ENCODE peak calls at places on chromosome 15, in four cellular contexts. A is HFFc6, C is NCI-H524 treated with DMSO at 0.1 percent for 48 hours, P is cerebellar cortex. T is an unnamed sample.

GRCh38 chr15:90266485-90266884 is 1.0 kb downstream of the NGRN start:
- DNase-seq in A (peak; percentile 9), P (no peak), C (no peak), T (no peak)

GRCh38 chr15:78739206-78739605 is 72.1 kb downstream of the ADAMTS7 start:
- DNase-seq in A (no peak), P (no peak), C (no peak), T (no peak)

GRCh38 chr15:81274932-81275341 is 49.0 kb downstream of the STARD5 start:
- DNase-seq in A (peak; percentile 70), P (peak; percentile 90), C (peak; percentile 63), T (peak; percentile 76)

GRCh38 chr15:101499863-101500713 is 10.6 kb upstream of the PCSK6 start:
- DNase-seq in P (no peak), A (no peak), C (peak; percentile 68), T (no peak)

GRCh38 chr15:81516012-81516411 is 142.0 kb upstream of the TMC3 start:
- DNase-seq in P (no peak), A (no peak), C (no peak), T (no peak)

GRCh38 chr15:44327578-44327977 is 39.1 kb downstream of the GOLM2 start:
- DNase-seq in P (no peak), C (no peak), A (no peak), T (no peak)

GRCh38 chr15:51697150-51697549 is 15.8 kb downstream of the SCG3 start:
- DNase-seq in P (no peak), C (no peak), A (no peak), T (no peak)

GRCh38 chr15:40112789-40113188 is 4.1 kb upstream of the BMF start:
- DNase-seq in A (no peak), C (no peak), P (no peak), T (no peak)

GRCh38 chr15:44157679-44158078 is 37.4 kb downstream of the FRMD5 start:
- DNase-seq in A (peak; percentile 83), C (no peak), P (no peak), T (peak; percentile 90)

GRCh38 chr15:99486371-99487336 is 79.1 kb upstream of the MEF2A start:
- DNase-seq in C (peak; percentile 69), A (peak; percentile 25), P (peak; percentile 72), T (peak; percentile 29)

GRCh38 chr15:89885611-89886010 is 8.2 kb downstream of the AP3S2 start:
- DNase-seq in A (peak; percentile 4), C (no peak), P (no peak), T (no peak)

GRCh38 chr15:85588657-85589056 is 206.1 kb downstream of the KLHL25 start:
- DNase-seq in A (no peak), P (no peak), C (peak; percentile 73), T (peak; percentile 76)

GRCh38 chr15:57158997-57159668 is 217.2 kb upstream of the CGNL1 start:
- DNase-seq in A (no peak), P (no peak), C (no peak), T (no peak)

GRCh38 chr15:38072507-38073277 is 138.3 kb downstream of the TMCO5A start:
- DNase-seq in A (peak; percentile 65), C (peak; percentile 61), P (peak; percentile 74), T (no peak)

GRCh38 chr15:57769266-57769665 is 62.8 kb downstream of the POLR2M start:
- DNase-seq in C (no peak), A (peak; percentile 86), P (no peak), T (no peak)

GRCh38 chr15:84871428-84871985 is 13.0 kb upstream of the SLC28A1 start:
- DNase-seq in P (no peak), C (no peak), A (no peak), T (no peak)

GRCh38 chr15:98658831-98659699 is 10.7 kb downstream of the IGF1R start:
- DNase-seq in C (no peak), A (peak; percentile 46), P (peak; percentile 80), T (peak; percentile 65)

GRCh38 chr15:80531388-80532184 is 127.4 kb downstream of the ARNT2 start:
- DNase-seq in A (no peak), C (no peak), P (peak; percentile 79), T (no peak)

GRCh38 chr15:40265355-40265754 is 17.5 kb downstream of the ANKRD63 start:
- DNase-seq in C (no peak), P (no peak), A (no peak), T (no peak)

GRCh38 chr15:40103124-40103858 is 5.4 kb downstream of the BMF start:
- DNase-seq in P (peak; percentile 88), C (peak; percentile 48), A (peak; percentile 48), T (no peak)

GRCh38 chr15:52483712-52484111 is 45.0 kb downstream of the MYO5A start:
- DNase-seq in A (peak; percentile 75), P (no peak), C (no peak), T (peak; percentile 36)

GRCh38 chr15:100201376-100202280 is 140.1 kb downstream of the ADAMTS17 start:
- DNase-seq in P (no peak), A (no peak), C (no peak), T (no peak)

GRCh38 chr15:80026754-80027153 is 32.7 kb upstream of the ZFAND6 start:
- DNase-seq in C (no peak), P (no peak), A (no peak), T (no peak)

GRCh38 chr15:44159492-44159891 is 35.6 kb downstream of the FRMD5 start:
- DNase-seq in C (no peak), A (no peak), P (no peak), T (no peak)